ENCODE peak calls at places on chromosome 11, in six cellular contexts. W is sigmoid colon, R is stomach, T is breast epithelium, F is GM23338, G is HCT116. S is an unnamed sample.

GRCh38 chr11:7436657-7437056 is 48.6 kb upstream of the OLFML1 start:
- DNase-seq in G (no peak), T (no peak), R (no peak), W (no peak), F (no peak), S (no peak)

GRCh38 chr11:1727861-1728260 is 22.5 kb downstream of the IFITM10 start:
- DNase-seq in W (no peak), F (no peak), T (no peak), R (no peak), G (no peak), S (peak; percentile 66)

GRCh38 chr11:119590651-119591308 is 138.2 kb downstream of the NECTIN1 start:
- DNase-seq in T (no peak), R (peak; percentile 45), G (no peak), F (peak; percentile 92), W (no peak), S (no peak)

GRCh38 chr11:106152824-106153223 is 75.4 kb downstream of the AASDHPPT start:
- DNase-seq in F (no peak), R (no peak), G (no peak), T (no peak), W (no peak), S (no peak)

GRCh38 chr11:415640-416041 is 842 bp upstream of the SIGIRR start:
- DNase-seq in T (no peak), F (no peak), R (no peak), G (no peak), W (no peak), S (peak; percentile 78)

GRCh38 chr11:95698939-95699562 is 90.5 kb downstream of the FAM76B start:
- DNase-seq in R (no peak), T (no peak), W (no peak), G (no peak), F (no peak), S (no peak)

GRCh38 chr11:72766152-72766902 is 14.1 kb upstream of the ARAP1 start:
- DNase-seq in T (no peak), F (no peak), G (no peak), R (no peak), W (no peak), S (no peak)

GRCh38 chr11:58392741-58393140 is 13.9 kb downstream of the OR5B3 start:
- DNase-seq in F (no peak), G (no peak), W (no peak), R (no peak), T (no peak), S (no peak)

GRCh38 chr11:118088531-118088930 is 1.8 kb upstream of the SMIM35 start:
- DNase-seq in G (no peak), F (no peak), R (peak; percentile 56), T (no peak), W (no peak), S (peak; percentile 80)

GRCh38 chr11:125949271-125950177 is 3.7 kb downstream of the VSIG10L2 start:
- DNase-seq in F (no peak), G (no peak), T (no peak), R (no peak), W (no peak), S (no peak)

GRCh38 chr11:8839306-8839956 is 71.6 kb upstream of the AKIP1 start:
- DNase-seq in W (no peak), R (no peak), F (peak; percentile 42), T (no peak), G (no peak), S (peak; percentile 46)

GRCh38 chr11:42251984-42252383 is 792.5 kb upstream of the LRRC4C start:
- DNase-seq in W (no peak), R (no peak), F (no peak), T (no peak), G (no peak), S (no peak)

GRCh38 chr11:199782-200181 is 6.9 kb downstream of the SCGB1C1 start:
- DNase-seq in F (peak; percentile 56), T (no peak), W (peak; percentile 64), R (peak; percentile 23), G (no peak), S (peak; percentile 70)

GRCh38 chr11:65540290-65541092 is 15.6 kb downstream of the SCYL1 start:
- DNase-seq in G (peak; percentile 64), R (peak; percentile 95), F (peak; percentile 96), W (peak; percentile 95), T (peak; percentile 93), S (peak; percentile 99)

GRCh38 chr11:130151196-130151595 is 8.4 kb upstream of the ST14 start:
- DNase-seq in T (no peak), W (no peak), F (no peak), R (no peak), G (no peak), S (no peak)

GRCh38 chr11:64655901-64656601 is 65.0 kb downstream of the SLC22A12 start:
- DNase-seq in G (no peak), F (no peak), W (no peak), T (no peak), R (no peak), S (no peak)

GRCh38 chr11:67265633-67266423 is 445 bp upstream of the GRK2 start:
- DNase-seq in W (peak; percentile 88), G (no peak), F (peak; percentile 84), R (peak; percentile 85), T (peak; percentile 82), S (peak; percentile 97)

GRCh38 chr11:11884774-11885481 is 43.2 kb downstream of the USP47 start:
- DNase-seq in R (no peak), G (no peak), F (no peak), W (no peak), T (no peak), S (no peak)

GRCh38 chr11:14764899-14765527 is 121.4 kb downstream of the PDE3B start:
- DNase-seq in W (no peak), T (no peak), R (no peak), F (no peak), G (no peak), S (no peak)

DNA sequence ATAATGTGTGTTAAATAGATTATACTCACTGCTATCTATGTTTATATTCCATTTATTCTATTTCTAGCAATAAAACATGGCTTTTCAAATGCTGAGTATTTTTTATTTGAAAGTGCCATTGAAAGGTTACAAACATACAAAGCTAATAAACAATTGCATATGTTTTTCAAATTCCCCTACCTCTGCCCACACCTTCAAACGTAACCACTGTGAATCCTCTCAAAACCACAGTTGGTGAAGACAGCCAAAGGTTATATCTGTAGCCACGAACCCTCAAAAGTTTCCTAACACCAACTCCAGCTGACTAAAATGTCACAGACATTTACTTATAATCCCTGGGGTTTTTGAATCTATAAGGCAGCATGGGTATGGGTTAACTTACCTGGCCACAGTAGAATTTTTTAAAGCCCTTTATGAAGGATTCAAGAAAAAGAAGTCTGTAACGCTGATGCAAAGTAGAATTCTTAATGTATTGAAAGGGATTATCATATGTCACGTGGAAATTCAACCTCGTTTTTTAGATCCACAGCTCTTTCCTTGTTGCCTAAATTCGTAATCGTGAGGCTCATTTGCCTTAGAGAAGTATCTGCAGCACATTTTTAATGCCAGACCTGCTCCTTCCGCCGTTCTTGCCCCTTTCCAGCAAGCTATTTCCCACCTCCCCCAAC is 122.5 kb upstream of the ZC3H12C start:
- DNase-seq in F (no peak), G (no peak), W (no peak), R (no peak), T (no peak), S (no peak)
- TF ChIP-seq POLR2AphosphoS5 in F (no peak), G (no peak), W (no peak), R (no peak), T (no peak), S (no peak)

DNA sequence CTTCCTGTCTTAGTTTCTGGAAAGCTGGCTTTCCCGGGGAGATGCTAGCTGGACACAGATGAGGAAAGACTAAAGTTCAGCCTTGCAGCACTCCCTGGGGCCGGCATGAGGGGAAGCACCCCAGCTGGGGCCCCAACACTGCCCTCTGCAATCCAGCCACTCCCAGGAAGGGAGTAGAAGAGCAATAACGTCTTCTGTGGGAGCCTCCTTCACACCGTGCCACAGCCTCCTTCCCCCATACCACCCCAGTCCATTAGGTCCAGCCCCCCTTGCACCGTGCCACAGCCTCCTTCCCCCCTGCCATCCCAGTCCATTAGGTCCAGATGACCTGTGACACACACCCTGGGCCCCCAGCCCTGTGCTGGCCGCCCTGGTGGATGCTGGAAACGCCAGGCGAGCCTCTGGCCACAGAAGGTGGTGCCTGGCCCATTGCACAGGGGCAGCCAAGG is 44.1 kb upstream of the PRDM11 start:
- DNase-seq in R (no peak), G (no peak), F (no peak), T (no peak), W (no peak), S (no peak)
- H3K4me3 ChIP-seq in R (no peak overlapping the region), G (no peak overlapping the region), F (no peak overlapping the region), T (no peak overlapping the region), W (no peak overlapping the region), S (no peak overlapping the region)

GRCh38 chr11:93733474-93733873 is 7.8 kb downstream of the TAF1D start:
- DNase-seq in G (no peak), W (no peak), T (no peak), F (no peak), R (no peak), S (no peak)

GRCh38 chr11:93736129-93736528 is 5.2 kb downstream of the TAF1D start:
- DNase-seq in W (no peak), G (no peak), F (no peak), T (no peak), R (no peak), S (no peak)

GRCh38 chr11:93734427-93735222 is 6.7 kb downstream of the TAF1D start:
- DNase-seq in F (no peak), T (no peak), R (no peak), G (no peak), W (no peak), S (no peak)

GRCh38 chr11:93737904-93738612 is 3.2 kb downstream of the TAF1D start:
- DNase-seq in G (no peak), F (no peak), W (no peak), R (no peak), T (no peak), S (no peak)

DNA sequence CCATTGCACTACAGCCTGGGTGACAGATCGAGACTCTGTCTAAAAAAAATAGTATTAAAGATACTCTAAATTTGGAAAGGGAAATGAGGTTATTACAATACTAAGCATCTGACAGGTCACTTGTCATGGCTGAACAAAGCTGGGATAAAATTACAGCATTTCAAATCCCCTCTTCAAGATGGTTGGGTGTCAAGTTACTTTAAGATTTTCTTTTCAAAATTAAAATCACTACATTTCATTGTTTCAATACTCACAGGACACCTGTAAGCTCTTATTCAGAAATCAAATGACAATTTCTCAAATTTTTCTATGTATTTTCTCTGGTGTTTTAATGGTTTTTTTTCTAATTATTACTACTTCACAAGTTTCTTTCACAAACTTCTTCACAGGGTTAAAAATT is 5.7 kb downstream of the TAF1D start:
- DNase-seq in R (no peak), W (no peak), G (no peak), T (no peak), F (no peak), S (no peak)
- H3K27ac ChIP-seq in R (no peak overlapping the region), W (no peak overlapping the region), G (no peak overlapping the region), T (no peak overlapping the region), F (peak overlapping the region; percentile 72), S (no peak overlapping the region)

DNA sequence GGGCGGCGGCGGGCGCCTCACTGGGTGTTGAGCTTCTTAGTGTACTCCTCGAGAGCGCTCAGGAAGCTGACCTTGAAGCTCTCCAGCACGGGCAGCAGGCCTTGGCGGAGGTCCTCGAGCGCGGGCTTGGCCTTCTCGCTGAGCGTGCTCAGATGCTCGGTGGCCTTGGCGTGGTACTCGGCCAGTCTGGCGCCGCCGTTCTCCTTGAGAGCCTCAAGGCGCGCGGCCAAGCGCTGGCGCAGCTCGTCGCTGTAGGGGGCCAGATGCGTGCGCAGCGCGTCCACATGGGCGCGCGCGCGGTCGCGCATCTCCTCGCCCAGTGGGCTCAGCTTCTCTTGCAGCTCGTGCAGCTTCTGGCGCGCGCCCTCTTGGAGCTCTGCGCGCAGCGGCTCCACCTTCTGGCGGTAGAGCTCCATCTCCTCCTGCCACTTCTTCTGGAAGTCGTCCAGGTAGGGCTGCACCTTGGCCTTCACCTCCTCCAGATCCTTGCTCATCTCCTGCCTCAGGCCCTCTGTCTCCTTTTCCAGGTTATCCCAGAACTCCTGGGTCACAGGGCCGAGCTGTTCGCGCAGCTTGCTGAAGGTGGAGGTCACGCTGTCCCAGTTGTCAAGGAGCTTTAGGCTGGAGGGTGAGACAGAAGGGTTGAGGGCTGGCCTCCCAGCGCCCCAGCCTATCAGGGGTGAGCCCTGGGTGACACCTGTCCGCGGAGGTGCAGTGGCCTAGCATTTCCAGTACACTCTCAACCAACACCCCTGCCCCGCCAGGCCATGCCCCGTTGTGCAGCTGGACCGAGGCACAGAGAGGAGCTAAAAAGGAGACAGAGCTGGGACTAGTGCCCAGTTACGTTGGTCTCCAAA is 1.4 kb downstream of the APOA1 start:
- DNase-seq in W (peak; percentile 94), R (peak; percentile 91), T (peak; percentile 83), G (peak; percentile 88), F (peak; percentile 95), S (peak; percentile 94)
- TF ChIP-seq POLR2AphosphoS5 in W (peak; percentile 48), R (peak; percentile 61), T (no peak), G (peak; percentile 70), F (peak; percentile 75), S (peak; percentile 84)

S was measured in spleen.